ENCODE peak calls at places on chromosomes 1 and 21, in seven cellular contexts. One of them, this sample, is unnamed.

GRCh38 chr1:193179094-193179493 is 7.3 kb downstream of the B3GALT2 start:
- DNase-seq in tibial nerve: no peak
- DNase-seq in heart right ventricle: no peak
- DNase-seq in Karpas-422: no peak
- DNase-seq in IMR-90: no peak
- DNase-seq in GM12878: no peak
- DNase-seq in psoas muscle: no peak
- DNase-seq in this sample: no peak

GRCh38 chr1:161172776-161173376 is 4.4 kb downstream of the B4GALT3 start:
- DNase-seq in tibial nerve: peak
- DNase-seq in heart right ventricle: no peak
- DNase-seq in Karpas-422: no peak
- DNase-seq in IMR-90: peak
- DNase-seq in GM12878: no peak
- DNase-seq in psoas muscle: peak
- DNase-seq in this sample: no peak

GRCh38 chr1:238991730-238992490 is 394.5 kb upstream of the CHRM3 start:
- DNase-seq in tibial nerve: no peak
- DNase-seq in heart right ventricle: no peak
- DNase-seq in Karpas-422: no peak
- DNase-seq in IMR-90: no peak
- DNase-seq in GM12878: no peak
- DNase-seq in psoas muscle: no peak
- DNase-seq in this sample: no peak

GRCh38 chr21:42280356-42281195 is 34.6 kb downstream of the TFF3 start:
- DNase-seq in tibial nerve: no peak
- DNase-seq in heart right ventricle: no peak
- DNase-seq in Karpas-422: no peak
- DNase-seq in IMR-90: no peak
- DNase-seq in GM12878: no peak
- DNase-seq in psoas muscle: peak
- DNase-seq in this sample: no peak

GRCh38 chr1:30749691-30750583 is 7.6 kb downstream of the LAPTM5 start:
- DNase-seq in tibial nerve: no peak
- DNase-seq in heart right ventricle: no peak
- DNase-seq in Karpas-422: peak
- DNase-seq in IMR-90: no peak
- DNase-seq in GM12878: no peak
- DNase-seq in psoas muscle: no peak
- DNase-seq in this sample: peak

GRCh38 chr1:112603541-112603940 is 15.4 kb downstream of the ST7L start:
- DNase-seq in tibial nerve: no peak
- DNase-seq in heart right ventricle: no peak
- DNase-seq in Karpas-422: peak
- DNase-seq in IMR-90: no peak
- DNase-seq in GM12878: no peak
- DNase-seq in psoas muscle: no peak
- DNase-seq in this sample: no peak

GRCh38 chr1:2115008-2115921 is 65.1 kb downstream of the PRKCZ start:
- DNase-seq in tibial nerve: no peak
- DNase-seq in heart right ventricle: peak
- DNase-seq in Karpas-422: no peak
- DNase-seq in IMR-90: no peak
- DNase-seq in GM12878: no peak
- DNase-seq in psoas muscle: no peak
- DNase-seq in this sample: no peak

GRCh38 chr1:33768106-33768505 is 95.8 kb upstream of the HMGB4 start:
- DNase-seq in tibial nerve: no peak
- DNase-seq in heart right ventricle: no peak
- DNase-seq in Karpas-422: no peak
- DNase-seq in IMR-90: no peak
- DNase-seq in GM12878: no peak
- DNase-seq in psoas muscle: no peak
- DNase-seq in this sample: no peak

GRCh38 chr1:30335997-30336390 is 387.4 kb downstream of the MATN1 start:
- DNase-seq in tibial nerve: no peak
- DNase-seq in heart right ventricle: no peak
- DNase-seq in Karpas-422: no peak
- DNase-seq in IMR-90: no peak
- DNase-seq in GM12878: no peak
- DNase-seq in psoas muscle: peak
- DNase-seq in this sample: no peak

GRCh38 chr1:243246916-243247315 is 8.2 kb downstream of the CEP170 start:
- DNase-seq in tibial nerve: no peak
- DNase-seq in heart right ventricle: no peak
- DNase-seq in Karpas-422: peak
- DNase-seq in IMR-90: peak
- DNase-seq in GM12878: no peak
- DNase-seq in psoas muscle: no peak
- DNase-seq in this sample: no peak

GRCh38 chr1:241957692-241958494 is at the start of gene BECN2:
- DNase-seq in tibial nerve: no peak
- DNase-seq in heart right ventricle: no peak
- DNase-seq in Karpas-422: no peak
- DNase-seq in IMR-90: no peak
- DNase-seq in GM12878: no peak
- DNase-seq in psoas muscle: peak
- DNase-seq in this sample: no peak

GRCh38 chr1:145977486-145978476 is 13.3 kb downstream of the POLR3GL start:
- DNase-seq in tibial nerve: peak
- DNase-seq in heart right ventricle: no peak
- DNase-seq in Karpas-422: peak
- DNase-seq in IMR-90: peak
- DNase-seq in GM12878: no peak
- DNase-seq in psoas muscle: peak
- DNase-seq in this sample: peak
- H3K4me3 ChIP-seq in tibial nerve: no peak
- H3K4me3 ChIP-seq in heart right ventricle: peak
- H3K4me3 ChIP-seq in Karpas-422: no peak
- H3K4me3 ChIP-seq in IMR-90: no peak
- H3K4me3 ChIP-seq in GM12878: no peak
- H3K4me3 ChIP-seq in psoas muscle: peak
- H3K4me3 ChIP-seq in this sample: peak

GRCh38 chr1:207825719-207826556 is 74.1 kb downstream of the CD46 start:
- DNase-seq in tibial nerve: peak
- DNase-seq in heart right ventricle: no peak
- DNase-seq in Karpas-422: peak
- DNase-seq in IMR-90: peak
- DNase-seq in GM12878: peak
- DNase-seq in psoas muscle: peak
- DNase-seq in this sample: peak

GRCh38 chr1:207826557-207827487 is 75.0 kb downstream of the CD46 start:
- DNase-seq in tibial nerve: peak
- DNase-seq in heart right ventricle: no peak
- DNase-seq in Karpas-422: peak
- DNase-seq in IMR-90: no peak
- DNase-seq in GM12878: no peak
- DNase-seq in psoas muscle: peak
- DNase-seq in this sample: no peak

GRCh38 chr1:207823880-207824566 is 72.2 kb downstream of the CD46 start:
- DNase-seq in tibial nerve: peak
- DNase-seq in heart right ventricle: peak
- DNase-seq in Karpas-422: peak
- DNase-seq in IMR-90: peak
- DNase-seq in GM12878: peak
- DNase-seq in psoas muscle: peak
- DNase-seq in this sample: peak

GRCh38 chr1:207824691-207825090 is 72.8 kb downstream of the CD46 start:
- DNase-seq in tibial nerve: no peak
- DNase-seq in heart right ventricle: no peak
- DNase-seq in Karpas-422: peak
- DNase-seq in IMR-90: no peak
- DNase-seq in GM12878: peak
- DNase-seq in psoas muscle: peak
- DNase-seq in this sample: no peak

GRCh38 chr1:207825296-207825695 is 73.4 kb downstream of the CD46 start:
- DNase-seq in tibial nerve: no peak
- DNase-seq in heart right ventricle: no peak
- DNase-seq in Karpas-422: no peak
- DNase-seq in IMR-90: no peak
- DNase-seq in GM12878: no peak
- DNase-seq in psoas muscle: peak
- DNase-seq in this sample: no peak
- H3K4me3 ChIP-seq in tibial nerve: peak
- H3K4me3 ChIP-seq in heart right ventricle: peak
- H3K4me3 ChIP-seq in Karpas-422: peak
- H3K4me3 ChIP-seq in IMR-90: no peak
- H3K4me3 ChIP-seq in GM12878: peak
- H3K4me3 ChIP-seq in psoas muscle: peak
- H3K4me3 ChIP-seq in this sample: peak

DNA sequence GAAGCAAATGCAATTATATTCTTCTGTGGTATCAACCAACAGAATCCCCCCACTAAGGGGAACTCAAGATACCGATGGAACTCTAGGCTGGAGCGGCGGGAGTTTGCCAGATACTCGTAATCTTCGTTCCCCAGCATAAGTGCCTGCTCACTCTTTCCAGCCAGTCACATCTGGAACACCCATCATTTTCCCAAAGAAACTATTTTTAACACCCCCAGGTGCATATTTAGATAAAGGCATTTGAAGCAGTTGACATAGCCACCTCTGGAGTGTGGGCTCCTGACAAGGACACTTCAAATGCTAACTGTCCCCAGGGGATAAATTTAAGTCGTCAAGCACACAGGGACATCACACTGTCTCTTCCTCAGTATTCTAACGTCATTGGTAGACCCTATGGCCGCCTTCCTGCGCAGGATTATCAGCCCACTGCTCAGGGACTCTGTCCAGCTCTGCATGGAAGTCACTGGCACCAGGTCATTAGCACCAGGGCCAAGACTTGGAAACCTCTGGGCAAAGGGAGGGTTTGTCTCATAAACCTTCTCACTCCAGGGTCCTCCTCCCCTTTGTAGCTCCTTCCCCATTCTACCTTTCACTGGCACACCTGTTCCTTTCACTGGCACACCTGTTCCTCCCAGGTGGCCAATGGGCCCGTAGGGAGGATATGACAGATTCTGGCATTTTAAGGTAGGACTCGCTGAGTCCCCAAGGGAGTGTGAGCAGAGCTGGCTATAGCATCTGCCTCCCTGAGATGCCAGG is 48.8 kb downstream of the H3-3A start:
- DNase-seq in tibial nerve: peak
- DNase-seq in heart right ventricle: no peak
- DNase-seq in Karpas-422: no peak
- DNase-seq in IMR-90: no peak
- DNase-seq in GM12878: no peak
- DNase-seq in psoas muscle: no peak
- DNase-seq in this sample: no peak
- H3K4me3 ChIP-seq in tibial nerve: peak
- H3K4me3 ChIP-seq in heart right ventricle: peak
- H3K4me3 ChIP-seq in Karpas-422: peak
- H3K4me3 ChIP-seq in IMR-90: peak
- H3K4me3 ChIP-seq in GM12878: peak
- H3K4me3 ChIP-seq in psoas muscle: peak
- H3K4me3 ChIP-seq in this sample: peak

GRCh38 chr1:181504294-181505115 is 21.2 kb downstream of the CACNA1E start:
- DNase-seq in tibial nerve: no peak
- DNase-seq in heart right ventricle: no peak
- DNase-seq in Karpas-422: peak
- DNase-seq in IMR-90: peak
- DNase-seq in GM12878: peak
- DNase-seq in psoas muscle: no peak
- DNase-seq in this sample: no peak
- H3K4me3 ChIP-seq in tibial nerve: no peak
- H3K4me3 ChIP-seq in heart right ventricle: no peak
- H3K4me3 ChIP-seq in Karpas-422: no peak
- H3K4me3 ChIP-seq in IMR-90: no peak
- H3K4me3 ChIP-seq in GM12878: peak
- H3K4me3 ChIP-seq in psoas muscle: no peak
- H3K4me3 ChIP-seq in this sample: no peak

DNA sequence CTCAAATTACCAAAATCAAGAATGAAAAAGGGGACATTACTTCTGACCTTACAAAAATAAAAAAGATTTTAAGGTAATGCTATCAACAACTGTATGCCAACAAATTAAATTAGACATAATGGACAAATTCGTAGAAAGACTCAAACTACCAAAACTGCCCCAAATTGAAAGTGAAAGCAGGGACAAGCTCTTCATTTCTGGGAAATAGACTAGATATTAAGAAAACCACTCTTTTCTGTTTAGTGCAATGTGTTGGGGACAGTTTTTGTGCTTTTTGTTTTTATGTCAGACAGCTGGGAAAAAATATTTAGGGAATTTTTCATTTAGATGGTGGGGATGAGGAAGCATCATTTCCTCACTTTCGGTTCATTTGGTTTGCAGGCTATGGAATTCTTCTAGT is 4.9 kb upstream of the GBP1 start:
- DNase-seq in tibial nerve: no peak
- DNase-seq in heart right ventricle: no peak
- DNase-seq in Karpas-422: no peak
- DNase-seq in IMR-90: no peak
- DNase-seq in GM12878: no peak
- DNase-seq in psoas muscle: no peak
- DNase-seq in this sample: no peak
- H3K4me3 ChIP-seq in tibial nerve: peak
- H3K4me3 ChIP-seq in heart right ventricle: peak
- H3K4me3 ChIP-seq in Karpas-422: no peak
- H3K4me3 ChIP-seq in IMR-90: no peak
- H3K4me3 ChIP-seq in GM12878: no peak
- H3K4me3 ChIP-seq in psoas muscle: peak
- H3K4me3 ChIP-seq in this sample: peak

GRCh38 chr1:229699613-229700242 is 73.7 kb downstream of the URB2 start:
- DNase-seq in tibial nerve: peak
- DNase-seq in heart right ventricle: no peak
- DNase-seq in Karpas-422: no peak
- DNase-seq in IMR-90: no peak
- DNase-seq in GM12878: no peak
- DNase-seq in psoas muscle: no peak
- DNase-seq in this sample: no peak
- H3K4me3 ChIP-seq in tibial nerve: no peak
- H3K4me3 ChIP-seq in heart right ventricle: no peak
- H3K4me3 ChIP-seq in Karpas-422: no peak
- H3K4me3 ChIP-seq in IMR-90: no peak
- H3K4me3 ChIP-seq in GM12878: no peak
- H3K4me3 ChIP-seq in psoas muscle: no peak
- H3K4me3 ChIP-seq in this sample: no peak

This sample was measured in CD8-positive, alpha-beta memory T cell.